ENCODE peak calls at places on chromosomes 13 and 19, in eight cellular contexts. R is HepG2, C is upper lobe of left lung, L is Panc1, X is K562, T is HCT116, S is GM12878, J is GM23338. Q is an unnamed sample.

GRCh38 chr19:19110410-19111137 is 27.7 kb downstream of the TMEM161A start:
- ATAC-seq in C (no peak), T (no peak), L (no peak), S (peak; percentile 55), X (no peak), J (peak; percentile 75), R (no peak), Q (no peak)

GRCh38 chr13:48858122-48858521 is 117.6 kb upstream of the FNDC3A start:
- ATAC-seq in L (no peak), T (no peak), C (no peak), S (no peak), X (no peak), R (no peak), J (no peak), Q (no peak)

GRCh38 chr13:33644607-33645543 is 173.1 kb upstream of the RFC3 start:
- ATAC-seq in J (no peak), T (no peak), S (peak; percentile 20), L (no peak), X (no peak), R (no peak), C (peak; percentile 19), Q (peak; percentile 60)

GRCh38 chr13:30900952-30901749 is 4.9 kb upstream of the MEDAG start:
- ATAC-seq in X (no peak), R (no peak), S (peak; percentile 45), L (no peak), C (no peak), J (no peak), T (no peak), Q (no peak)

GRCh38 chr13:31346891-31347290 is 147.1 kb downstream of the B3GLCT start:
- ATAC-seq in C (no peak), R (no peak), T (no peak), L (no peak), S (no peak), J (no peak), X (no peak), Q (no peak)

GRCh38 chr13:73671011-73671410 is 463.2 kb downstream of the KLF12 start:
- ATAC-seq in X (no peak), T (no peak), C (no peak), L (no peak), R (no peak), S (no peak), J (no peak), Q (no peak)

GRCh38 chr13:66128692-66129269 is 1101.4 kb downstream of the PCDH9 start:
- ATAC-seq in T (no peak), X (no peak), L (no peak), C (no peak), R (no peak), J (no peak), S (peak; percentile 95), Q (no peak)

GRCh38 chr19:19324059-19324755 is 3.6 kb downstream of the MAU2 start:
- ATAC-seq in J (no peak), T (no peak), X (no peak), S (no peak), R (no peak), L (no peak), C (no peak), Q (no peak)

GRCh38 chr13:44307844-44308243 is 65.8 kb upstream of the SERP2 start:
- ATAC-seq in S (no peak), X (no peak), T (no peak), C (no peak), R (no peak), J (no peak), L (no peak), Q (no peak)

GRCh38 chr19:12880551-12881171 is 588 bp downstream of the DNASE2 start:
- ATAC-seq in J (peak; percentile 19), T (peak; percentile 56), S (peak; percentile 49), L (peak; percentile 65), R (no peak), X (no peak), C (peak; percentile 11), Q (peak; percentile 44)

GRCh38 chr19:16100524-16100923 is 11.2 kb upstream of the RAB8A start:
- ATAC-seq in C (no peak), S (no peak), R (no peak), X (no peak), T (no peak), J (no peak), L (no peak), Q (no peak)
- TF ChIP-seq POLR2AphosphoS5 in C (no peak), S (peak; percentile 72), R (no peak), X (no peak), T (no peak), J (no peak), L (no peak), Q (no peak)

DNA sequence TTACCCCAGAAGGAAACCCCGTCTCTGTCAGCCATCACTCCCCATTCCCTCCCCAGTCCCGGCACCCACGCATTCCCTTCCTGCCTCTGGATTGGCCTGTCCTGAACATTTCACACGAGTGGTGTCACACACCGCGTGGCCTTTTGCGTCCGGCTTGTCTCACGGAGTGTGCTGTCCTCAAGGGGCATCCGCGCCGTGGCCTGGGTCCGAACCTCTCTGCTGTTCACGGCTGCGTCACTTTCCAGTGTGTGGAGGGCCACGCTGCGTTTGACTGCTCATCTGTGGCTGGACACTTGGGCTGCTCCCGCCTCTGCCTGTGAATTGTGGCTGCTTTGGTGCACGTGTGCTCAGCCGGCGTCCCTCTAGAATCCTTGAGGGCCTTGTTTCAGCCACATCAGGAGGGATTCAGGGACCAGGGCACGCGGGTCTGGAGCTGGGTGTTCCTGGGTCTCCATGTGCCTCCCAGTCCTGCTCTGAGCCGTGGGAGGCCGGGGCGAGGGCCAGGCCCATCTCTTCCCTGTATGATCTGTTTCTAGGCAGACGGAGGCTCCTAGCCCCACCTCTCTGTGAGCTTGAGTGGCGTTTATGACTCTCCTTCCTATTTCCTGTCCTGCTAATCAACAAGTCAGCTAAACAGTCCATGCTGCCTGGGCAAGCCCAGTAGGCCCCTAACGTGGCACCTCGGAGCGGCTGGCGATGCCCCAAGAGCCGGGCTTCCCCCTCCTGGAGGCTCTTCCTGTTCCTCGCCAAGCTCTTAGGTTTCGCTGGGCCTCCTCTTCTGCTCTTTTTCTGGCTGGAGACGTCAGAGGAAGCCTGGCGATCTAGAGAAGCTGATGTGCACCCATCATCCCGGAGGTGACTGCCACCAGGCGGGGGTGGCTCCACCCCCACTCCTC is 8.1 kb downstream of the STK11 start:
- ATAC-seq in J (no peak), T (no peak), S (peak; percentile 91), C (peak; percentile 78), R (no peak), L (peak; percentile 59), X (no peak), Q (peak; percentile 66)
- H3K4me1 ChIP-seq in J (peaks cover 19% of the 10 kb centered on the region), T (peaks cover 26% of the 10 kb centered on the region), S (peaks cover 26% of the 10 kb centered on the region), C (peaks cover 50% of the 10 kb centered on the region), R (peaks cover 55% of the 10 kb centered on the region), L (peaks cover 59% of the 10 kb centered on the region), X (peaks cover 81% of the 10 kb centered on the region), Q (peaks cover 100% of the 10 kb centered on the region)

GRCh38 chr13:27263438-27263837 is 7.2 kb upstream of the RASL11A start:
- ATAC-seq in R (no peak), T (no peak), J (no peak), X (no peak), L (peak; percentile 28), S (no peak), C (no peak), Q (no peak)

GRCh38 chr13:27262546-27262945 is 8.1 kb upstream of the RASL11A start:
- ATAC-seq in T (no peak), X (no peak), L (no peak), R (no peak), S (no peak), C (no peak), J (no peak), Q (no peak)

GRCh38 chr13:27264648-27265047 is 6.0 kb upstream of the RASL11A start:
- ATAC-seq in R (no peak), L (no peak), X (no peak), C (no peak), T (no peak), S (no peak), J (no peak), Q (no peak)

GRCh38 chr13:27266937-27267336 is 3.7 kb upstream of the RASL11A start:
- ATAC-seq in X (no peak), L (no peak), S (no peak), R (no peak), J (no peak), C (no peak), T (no peak), Q (no peak)

DNA sequence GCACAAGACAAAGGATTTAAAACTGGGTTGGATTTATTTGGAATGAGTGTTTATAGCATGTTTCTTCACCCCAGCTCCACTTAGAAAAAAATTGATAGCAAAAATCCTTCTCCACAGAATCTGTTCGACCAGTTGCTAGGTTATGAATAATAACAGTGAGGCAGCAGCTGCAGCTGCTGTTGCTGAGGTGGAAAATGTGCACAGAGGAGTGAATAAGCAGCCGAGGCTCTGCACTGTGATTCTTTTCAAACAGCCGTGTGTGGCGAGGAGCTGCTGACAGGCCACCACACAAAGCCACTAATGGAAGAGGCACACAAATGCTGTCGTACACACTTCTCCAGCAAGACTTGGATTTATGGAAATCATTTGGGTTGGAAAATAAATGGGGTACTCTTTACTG is 6.4 kb upstream of the RASL11A start:
- ATAC-seq in X (no peak), J (no peak), L (no peak), S (no peak), C (no peak), T (no peak), R (peak; percentile 8), Q (no peak)
- H3K27ac ChIP-seq in X (no peak overlapping the region), J (no peak overlapping the region), L (peak overlapping the region; percentile 74), S (no peak overlapping the region), C (no peak overlapping the region), T (no peak overlapping the region), R (no peak overlapping the region), Q (peak overlapping the region; percentile 69)

GRCh38 chr13:41463823-41464602 is 6.7 kb downstream of the RGCC start:
- ATAC-seq in S (peak; percentile 68), C (no peak), J (no peak), R (no peak), L (no peak), X (peak; percentile 95), T (no peak), Q (no peak)
- TF ChIP-seq POLR2AphosphoS5 in S (no peak), C (no peak), J (no peak), R (no peak), L (no peak), X (peak; percentile 42), T (no peak), Q (no peak)

Q was measured in gastroesophageal sphincter.